ENCODE peak calls at places on chromosomes 4 and X, in ten cellular contexts. One of them, this sample, is unnamed.

GRCh38 chr4:159229164-159229563 is 126.3 kb downstream of the RAPGEF2 start:
- DNase-seq in PC-3: no peak
- DNase-seq in Calu3: peak; percentile 7
- DNase-seq in posterior vena cava: no peak
- DNase-seq in pons: peak; percentile 68
- DNase-seq in glutamatergic neuron: no peak
- DNase-seq in GM23338: peak; percentile 77
- DNase-seq in CD8-positive, alpha-beta memory T cell: no peak
- DNase-seq in A172: peak; percentile 63
- DNase-seq in stimulated activated CD4-positive, alpha-beta T cell treated with anti-CD3 and anti-CD28 coated beads, Interleukin-12 subunit alpha, Interleukin-12 subunit beta, amount 100 ng/mL, for 24 hours: no peak
- DNase-seq in this sample: no peak

GRCh38 chr4:184330008-184330400 is 112.3 kb upstream of the ENPP6 start:
- DNase-seq in PC-3: peak; percentile 42
- DNase-seq in Calu3: no peak
- DNase-seq in posterior vena cava: peak; percentile 89
- DNase-seq in pons: peak; percentile 79
- DNase-seq in glutamatergic neuron: no peak
- DNase-seq in GM23338: no peak
- DNase-seq in CD8-positive, alpha-beta memory T cell: no peak
- DNase-seq in A172: no peak
- DNase-seq in stimulated activated CD4-positive, alpha-beta T cell treated with anti-CD3 and anti-CD28 coated beads, Interleukin-12 subunit alpha, Interleukin-12 subunit beta, amount 100 ng/mL, for 24 hours: no peak
- DNase-seq in this sample: no peak

GRCh38 chr4:101952985-101953384 is 162.5 kb downstream of the BANK1 start:
- DNase-seq in PC-3: no peak
- DNase-seq in Calu3: no peak
- DNase-seq in posterior vena cava: no peak
- DNase-seq in pons: no peak
- DNase-seq in glutamatergic neuron: no peak
- DNase-seq in GM23338: no peak
- DNase-seq in CD8-positive, alpha-beta memory T cell: no peak
- DNase-seq in A172: no peak
- DNase-seq in stimulated activated CD4-positive, alpha-beta T cell treated with anti-CD3 and anti-CD28 coated beads, Interleukin-12 subunit alpha, Interleukin-12 subunit beta, amount 100 ng/mL, for 24 hours: no peak
- DNase-seq in this sample: no peak

GRCh38 chrX:2435465-2435864 is 65.3 kb downstream of the DHRSX start:
- DNase-seq in PC-3: no peak
- DNase-seq in Calu3: no peak
- DNase-seq in posterior vena cava: no peak
- DNase-seq in pons: no peak
- DNase-seq in glutamatergic neuron: no peak
- DNase-seq in GM23338: no peak
- DNase-seq in CD8-positive, alpha-beta memory T cell: no peak
- DNase-seq in A172: no peak
- DNase-seq in stimulated activated CD4-positive, alpha-beta T cell treated with anti-CD3 and anti-CD28 coated beads, Interleukin-12 subunit alpha, Interleukin-12 subunit beta, amount 100 ng/mL, for 24 hours: no peak
- DNase-seq in this sample: no peak

GRCh38 chr4:119832731-119833233 is 204.2 kb upstream of the PDE5A start:
- DNase-seq in PC-3: no peak
- DNase-seq in Calu3: no peak
- DNase-seq in posterior vena cava: no peak
- DNase-seq in pons: no peak
- DNase-seq in glutamatergic neuron: no peak
- DNase-seq in GM23338: no peak
- DNase-seq in CD8-positive, alpha-beta memory T cell: no peak
- DNase-seq in A172: no peak
- DNase-seq in stimulated activated CD4-positive, alpha-beta T cell treated with anti-CD3 and anti-CD28 coated beads, Interleukin-12 subunit alpha, Interleukin-12 subunit beta, amount 100 ng/mL, for 24 hours: no peak
- DNase-seq in this sample: no peak

GRCh38 chr4:22019676-22020075 is 71.1 kb upstream of the KCNIP4 start:
- DNase-seq in PC-3: peak; percentile 7
- DNase-seq in Calu3: no peak
- DNase-seq in posterior vena cava: no peak
- DNase-seq in pons: no peak
- DNase-seq in glutamatergic neuron: no peak
- DNase-seq in GM23338: no peak
- DNase-seq in CD8-positive, alpha-beta memory T cell: no peak
- DNase-seq in A172: peak; percentile 8
- DNase-seq in stimulated activated CD4-positive, alpha-beta T cell treated with anti-CD3 and anti-CD28 coated beads, Interleukin-12 subunit alpha, Interleukin-12 subunit beta, amount 100 ng/mL, for 24 hours: no peak
- DNase-seq in this sample: no peak

GRCh38 chr4:76867880-76868655 is 29.9 kb downstream of the SOWAHB start:
- DNase-seq in PC-3: no peak
- DNase-seq in Calu3: no peak
- DNase-seq in posterior vena cava: no peak
- DNase-seq in pons: no peak
- DNase-seq in glutamatergic neuron: no peak
- DNase-seq in GM23338: peak; percentile 79
- DNase-seq in CD8-positive, alpha-beta memory T cell: no peak
- DNase-seq in A172: no peak
- DNase-seq in stimulated activated CD4-positive, alpha-beta T cell treated with anti-CD3 and anti-CD28 coated beads, Interleukin-12 subunit alpha, Interleukin-12 subunit beta, amount 100 ng/mL, for 24 hours: no peak
- DNase-seq in this sample: peak; percentile 65

GRCh38 chr4:129323630-129324029 is 227.7 kb downstream of the C4orf33 start:
- DNase-seq in PC-3: no peak
- DNase-seq in Calu3: no peak
- DNase-seq in posterior vena cava: no peak
- DNase-seq in pons: no peak
- DNase-seq in glutamatergic neuron: no peak
- DNase-seq in GM23338: no peak
- DNase-seq in CD8-positive, alpha-beta memory T cell: no peak
- DNase-seq in A172: no peak
- DNase-seq in stimulated activated CD4-positive, alpha-beta T cell treated with anti-CD3 and anti-CD28 coated beads, Interleukin-12 subunit alpha, Interleukin-12 subunit beta, amount 100 ng/mL, for 24 hours: no peak
- DNase-seq in this sample: no peak

GRCh38 chr4:188053302-188053701 is 56.1 kb downstream of the TRIML2 start:
- DNase-seq in PC-3: no peak
- DNase-seq in Calu3: no peak
- DNase-seq in posterior vena cava: no peak
- DNase-seq in pons: no peak
- DNase-seq in glutamatergic neuron: peak; percentile 34
- DNase-seq in GM23338: no peak
- DNase-seq in CD8-positive, alpha-beta memory T cell: no peak
- DNase-seq in A172: no peak
- DNase-seq in stimulated activated CD4-positive, alpha-beta T cell treated with anti-CD3 and anti-CD28 coated beads, Interleukin-12 subunit alpha, Interleukin-12 subunit beta, amount 100 ng/mL, for 24 hours: no peak
- DNase-seq in this sample: peak; percentile 18

GRCh38 chr4:70183168-70183939 is 12.2 kb upstream of the ODAM start:
- DNase-seq in PC-3: peak; percentile 71
- DNase-seq in Calu3: peak; percentile 60
- DNase-seq in posterior vena cava: no peak
- DNase-seq in pons: peak; percentile 29
- DNase-seq in glutamatergic neuron: peak; percentile 19
- DNase-seq in GM23338: peak; percentile 83
- DNase-seq in CD8-positive, alpha-beta memory T cell: no peak
- DNase-seq in A172: peak; percentile 32
- DNase-seq in stimulated activated CD4-positive, alpha-beta T cell treated with anti-CD3 and anti-CD28 coated beads, Interleukin-12 subunit alpha, Interleukin-12 subunit beta, amount 100 ng/mL, for 24 hours: peak; percentile 0
- DNase-seq in this sample: peak; percentile 35

GRCh38 chr4:19051751-19052296 is 1030.3 kb upstream of the LCORL start:
- DNase-seq in PC-3: no peak
- DNase-seq in Calu3: no peak
- DNase-seq in posterior vena cava: no peak
- DNase-seq in pons: no peak
- DNase-seq in glutamatergic neuron: no peak
- DNase-seq in GM23338: peak; percentile 9
- DNase-seq in CD8-positive, alpha-beta memory T cell: no peak
- DNase-seq in A172: no peak
- DNase-seq in stimulated activated CD4-positive, alpha-beta T cell treated with anti-CD3 and anti-CD28 coated beads, Interleukin-12 subunit alpha, Interleukin-12 subunit beta, amount 100 ng/mL, for 24 hours: no peak
- DNase-seq in this sample: no peak

GRCh38 chr4:56040842-56041241 is 92.1 kb downstream of the CEP135 start:
- DNase-seq in PC-3: no peak
- DNase-seq in Calu3: no peak
- DNase-seq in posterior vena cava: no peak
- DNase-seq in pons: no peak
- DNase-seq in glutamatergic neuron: no peak
- DNase-seq in GM23338: peak; percentile 21
- DNase-seq in CD8-positive, alpha-beta memory T cell: no peak
- DNase-seq in A172: no peak
- DNase-seq in stimulated activated CD4-positive, alpha-beta T cell treated with anti-CD3 and anti-CD28 coated beads, Interleukin-12 subunit alpha, Interleukin-12 subunit beta, amount 100 ng/mL, for 24 hours: no peak
- DNase-seq in this sample: no peak

GRCh38 chr4:176134670-176135069 is 60.7 kb downstream of the SPATA4 start:
- DNase-seq in PC-3: no peak
- DNase-seq in Calu3: no peak
- DNase-seq in posterior vena cava: no peak
- DNase-seq in pons: no peak
- DNase-seq in glutamatergic neuron: no peak
- DNase-seq in GM23338: no peak
- DNase-seq in CD8-positive, alpha-beta memory T cell: no peak
- DNase-seq in A172: no peak
- DNase-seq in stimulated activated CD4-positive, alpha-beta T cell treated with anti-CD3 and anti-CD28 coated beads, Interleukin-12 subunit alpha, Interleukin-12 subunit beta, amount 100 ng/mL, for 24 hours: no peak
- DNase-seq in this sample: no peak

This sample was measured in WTC11.